ENCODE peak calls at places on chromosome 19, in seven cellular contexts. P is tibial nerve, Q is hepatocyte, Y is fibroblast of lung, E is GM13977, H is endothelial cell, F is fibroblast of the aortic adventitia. O is an unnamed sample.

GRCh38 chr19:18093439-18094161 is 4.0 kb upstream of the MAST3 start:
- DNase-seq in P (no peak), Q (no peak), Y (peak; percentile 28), E (no peak), H (no peak), F (peak; percentile 39), O (no peak)

GRCh38 chr19:42108527-42109389 is 23.5 kb downstream of the POU2F2 start:
- DNase-seq in P (peak; percentile 77), Q (peak; percentile 90), Y (peak; percentile 90), E (peak; percentile 87), H (peak; percentile 91), F (peak; percentile 93), O (peak; percentile 88)

GRCh38 chr19:40433391-40434216 is 7.8 kb upstream of the SERTAD1 start:
- DNase-seq in P (peak; percentile 77), Q (peak; percentile 96), Y (peak; percentile 91), E (peak; percentile 83), H (peak; percentile 76), F (peak; percentile 88), O (peak; percentile 87)

GRCh38 chr19:41637484-41637883 is 10.6 kb upstream of the CEACAM4 start:
- DNase-seq in P (no peak), Q (no peak), Y (no peak), E (no peak), H (no peak), F (no peak), O (no peak)

GRCh38 chr19:19526581-19527370 is 1.9 kb upstream of the YJEFN3 start:
- DNase-seq in P (no peak), Q (no peak), Y (no peak), E (peak; percentile 89), H (no peak), F (no peak), O (peak; percentile 85)

GRCh38 chr19:33186835-33187540 is 7.1 kb upstream of the LRP3 start:
- DNase-seq in P (no peak), Q (no peak), Y (no peak), E (no peak), H (no peak), F (no peak), O (no peak)

GRCh38 chr19:17073869-17074627 is 1.2 kb downstream of the HAUS8 start:
- DNase-seq in P (no peak), Q (no peak), Y (no peak), E (peak; percentile 44), H (no peak), F (no peak), O (no peak)

GRCh38 chr19:43432866-43433673 is 18.4 kb downstream of the TEX101 start:
- DNase-seq in P (peak; percentile 40), Q (peak; percentile 80), Y (peak; percentile 51), E (peak; percentile 70), H (peak; percentile 69), F (peak; percentile 58), O (peak; percentile 72)

GRCh38 chr19:3508771-3509535 is 2.8 kb downstream of the FZR1 start:
- DNase-seq in P (no peak), Q (no peak), Y (no peak), E (no peak), H (no peak), F (no peak), O (no peak)

GRCh38 chr19:18465964-18466339 is 28.0 kb upstream of the ISYNA1 start:
- DNase-seq in P (no peak), Q (no peak), Y (no peak), E (no peak), H (no peak), F (no peak), O (no peak)

GRCh38 chr19:55449469-55449868 is 6.4 kb upstream of the SHISA7 start:
- DNase-seq in P (no peak), Q (no peak), Y (no peak), E (no peak), H (no peak), F (no peak), O (no peak)

GRCh38 chr19:46713781-46714522 is 3.0 kb downstream of the PRKD2 start:
- DNase-seq in P (peak; percentile 96), Q (peak; percentile 92), Y (peak; percentile 73), E (peak; percentile 86), H (peak; percentile 83), F (peak; percentile 77), O (peak; percentile 85)

GRCh38 chr19:10256551-10256950 is 4.5 kb downstream of the MRPL4 start:
- DNase-seq in P (no peak), Q (no peak), Y (no peak), E (no peak), H (no peak), F (no peak), O (no peak)

GRCh38 chr19:6551607-6552450 is 21.0 kb downstream of the TNFSF9 start:
- DNase-seq in P (no peak), Q (peak; percentile 56), Y (no peak), E (peak; percentile 79), H (no peak), F (peak; percentile 63), O (peak; percentile 90)
- TF ChIP-seq CTCF in P (no peak), Q (no peak), Y (no peak), E (peak; percentile 54), H (no peak), F (no peak), O (peak; percentile 46)

GRCh38 chr19:48496959-48497727 is 14.5 kb downstream of the LMTK3 start:
- DNase-seq in P (no peak), Q (no peak), Y (no peak), E (no peak), H (no peak), F (no peak), O (no peak)
- TF ChIP-seq CTCF in P (no peak), Q (no peak), Y (no peak), E (no peak), H (no peak), F (no peak), O (no peak)

DNA sequence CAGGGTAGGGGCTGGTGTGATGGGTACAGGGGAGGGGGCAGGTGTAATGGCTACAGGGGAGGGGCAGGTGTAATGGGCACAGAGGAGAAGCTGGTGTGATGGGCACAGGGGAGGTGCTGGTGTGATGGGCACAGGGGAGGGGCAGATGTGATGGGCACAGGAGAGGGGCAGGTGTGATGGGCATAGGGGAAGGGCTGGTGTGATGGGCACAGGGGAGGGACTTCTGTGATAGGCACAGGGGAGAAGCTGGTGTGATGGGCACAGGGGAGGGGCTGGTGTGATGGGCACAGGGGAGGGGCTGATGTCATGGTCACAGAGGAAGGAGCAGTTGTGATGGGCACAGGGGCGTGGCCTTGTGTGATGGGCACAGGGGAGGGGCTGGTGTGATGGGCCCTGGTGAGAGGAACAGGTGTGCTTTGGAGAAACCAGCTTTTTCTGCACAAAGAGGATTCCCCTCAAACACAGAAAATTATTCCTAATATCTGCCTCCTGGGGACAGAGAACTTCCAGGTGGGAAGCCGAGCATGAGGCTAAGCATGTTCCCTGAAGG is 38.6 kb upstream of the POP4 start:
- DNase-seq in P (no peak), Q (no peak), Y (no peak), E (no peak), H (no peak), F (no peak), O (no peak)
- TF ChIP-seq CTCF in P (no peak), Q (no peak), Y (no peak), E (no peak), H (no peak), F (no peak), O (no peak)

GRCh38 chr19:12610540-12611360 is at the start of the genes ZNF490 and ZNF791:
- DNase-seq in P (peak; percentile 100), Q (peak; percentile 99), Y (peak; percentile 97), E (peak; percentile 97), H (peak; percentile 96), F (peak; percentile 97), O (peak; percentile 97)
- TF ChIP-seq CTCF in P (no peak), Q (peak; percentile 33), Y (no peak), E (no peak), H (no peak), F (peak; percentile 21), O (no peak)

O was measured in GM13976.